ENCODE peak calls at places on chromosomes 3 and 15, in seven cellular contexts. O is HepG2, D is HCT116, L is H1, W is SK-N-SH, R is GM12878, I is K562. F is an unnamed sample.

GRCh38 chr3:52317601-52318000 is 1.5 kb downstream of the DNAH1 start:
- DNase-seq in O (no peak), D (no peak), L (peak; percentile 92), W (peak; percentile 91), R (no peak), I (peak; percentile 88), F (no peak)

GRCh38 chr15:74426404-74427281 is 7.1 kb downstream of the SEMA7A start:
- DNase-seq in O (no peak), D (no peak), L (no peak), W (no peak), R (no peak), I (no peak), F (no peak)

GRCh38 chr15:43769584-43770228 is 7.1 kb downstream of the ELL3 start:
- DNase-seq in O (peak; percentile 50), D (no peak), L (peak; percentile 79), W (peak; percentile 72), R (no peak), I (peak; percentile 56), F (no peak)

GRCh38 chr3:39531066-39531465 is 63.6 kb downstream of the MOBP start:
- DNase-seq in O (no peak), D (no peak), L (no peak), W (no peak), R (no peak), I (no peak), F (no peak)

GRCh38 chr3:77134801-77135200 is 94.9 kb downstream of the ROBO2 start:
- DNase-seq in O (no peak), D (no peak), L (no peak), W (no peak), R (no peak), I (no peak), F (no peak)

GRCh38 chr15:90819390-90819789 is 49.0 kb upstream of the FURIN start:
- DNase-seq in O (no peak), D (no peak), L (no peak), W (no peak), R (no peak), I (no peak), F (no peak)

GRCh38 chr3:31710123-31710841 is 177.6 kb downstream of the STT3B start:
- DNase-seq in O (no peak), D (no peak), L (no peak), W (no peak), R (no peak), I (no peak), F (no peak)

GRCh38 chr3:77421916-77422315 is 382.0 kb downstream of the ROBO2 start:
- DNase-seq in O (no peak), D (no peak), L (no peak), W (no peak), R (no peak), I (no peak), F (no peak)

GRCh38 chr3:33786565-33787327 is 11.7 kb upstream of the PDCD6IP start:
- DNase-seq in O (no peak), D (no peak), L (no peak), W (no peak), R (no peak), I (no peak), F (no peak)

GRCh38 chr15:40766194-40766830 is 2.4 kb downstream of the GCHFR start:
- DNase-seq in O (no peak), D (no peak), L (no peak), W (peak; percentile 57), R (no peak), I (no peak), F (no peak)

GRCh38 chr15:40762919-40763800 is 708 bp upstream of the GCHFR start:
- DNase-seq in O (peak; percentile 85), D (no peak), L (peak; percentile 68), W (peak; percentile 83), R (no peak), I (peak; percentile 78), F (peak; percentile 70)

GRCh38 chr15:40766906-40767837 is 2.6 kb upstream of the C15orf62 start:
- DNase-seq in O (no peak), D (no peak), L (no peak), W (peak; percentile 33), R (no peak), I (peak; percentile 39), F (no peak)

GRCh38 chr15:40764766-40765136 is 883 bp downstream of the GCHFR start:
- DNase-seq in O (no peak), D (no peak), L (no peak), W (no peak), R (no peak), I (no peak), F (no peak)

GRCh38 chr15:40763801-40764765 is at the start of gene GCHFR:
- DNase-seq in O (peak; percentile 83), D (no peak), L (peak; percentile 86), W (peak; percentile 67), R (no peak), I (peak; percentile 93), F (peak; percentile 87)
- TF ChIP-seq JUND in O (peak; percentile 47), D (no peak), L (no peak), W (no peak), R (no peak), I (peak; percentile 52), F (no peak)

GRCh38 chr15:57332326-57332725 is 44.0 kb upstream of the CGNL1 start:
- DNase-seq in O (no peak), D (no peak), L (no peak), W (peak; percentile 35), R (no peak), I (no peak), F (no peak)

GRCh38 chr15:57333487-57333886 is 42.8 kb upstream of the CGNL1 start:
- DNase-seq in O (no peak), D (no peak), L (no peak), W (no peak), R (no peak), I (no peak), F (no peak)

GRCh38 chr15:57335326-57336118 is 40.8 kb upstream of the CGNL1 start:
- DNase-seq in O (no peak), D (no peak), L (no peak), W (no peak), R (no peak), I (peak; percentile 28), F (no peak)

GRCh38 chr15:57330619-57331018 is 45.7 kb upstream of the CGNL1 start:
- DNase-seq in O (no peak), D (no peak), L (no peak), W (no peak), R (no peak), I (no peak), F (no peak)

GRCh38 chr15:57334257-57334656 is 42.0 kb upstream of the CGNL1 start:
- DNase-seq in O (no peak), D (no peak), L (no peak), W (no peak), R (no peak), I (peak; percentile 73), F (no peak)
- TF ChIP-seq JUND in O (no peak), D (no peak), L (peak; percentile 43), W (peak; percentile 19), R (no peak), I (peak; percentile 93), F (no peak)

GRCh38 chr15:48616216-48616615 is 29.3 kb downstream of the FBN1 start:
- DNase-seq in O (no peak), D (no peak), L (no peak), W (no peak), R (no peak), I (no peak), F (no peak)

GRCh38 chr15:48622227-48622626 is 23.3 kb downstream of the FBN1 start:
- DNase-seq in O (no peak), D (no peak), L (no peak), W (no peak), R (no peak), I (no peak), F (no peak)

GRCh38 chr15:48617619-48618018 is 27.9 kb downstream of the FBN1 start:
- DNase-seq in O (no peak), D (no peak), L (no peak), W (no peak), R (no peak), I (no peak), F (no peak)

GRCh38 chr15:48623456-48623855 is 22.1 kb downstream of the FBN1 start:
- DNase-seq in O (no peak), D (no peak), L (no peak), W (no peak), R (no peak), I (no peak), F (no peak)

DNA sequence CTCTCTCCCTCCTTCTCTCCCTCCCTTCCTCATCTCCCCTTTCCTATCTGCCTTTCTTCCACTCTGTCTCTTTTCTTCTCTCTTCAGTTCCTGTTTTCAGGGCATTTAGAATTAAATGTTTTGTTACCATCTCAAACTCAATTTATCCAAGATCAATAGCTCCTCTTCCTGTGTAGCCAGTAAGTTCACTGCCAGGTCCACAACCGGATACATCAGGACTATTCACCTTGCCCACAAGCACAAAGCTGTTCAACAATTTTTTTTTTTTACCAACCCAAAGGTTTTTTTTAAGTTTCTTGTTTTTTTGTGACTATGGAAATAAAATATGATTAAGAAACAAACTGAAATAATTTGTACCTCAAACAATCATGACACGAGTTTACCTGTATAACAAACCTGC is 26.1 kb downstream of the FBN1 start:
- DNase-seq in O (no peak), D (no peak), L (no peak), W (no peak), R (no peak), I (no peak), F (no peak)
- TF ChIP-seq JUND in O (no peak), D (no peak), L (no peak), W (no peak), R (no peak), I (no peak), F (no peak)

GRCh38 chr3:61561374-61562041 is at the start of gene PTPRG:
- DNase-seq in O (peak; percentile 82), D (peak; percentile 69), L (peak; percentile 83), W (peak; percentile 91), R (no peak), I (no peak), F (peak; percentile 74)

GRCh38 chr3:61562810-61563613 is 1.6 kb downstream of the PTPRG start:
- DNase-seq in O (peak; percentile 20), D (no peak), L (peak; percentile 57), W (peak; percentile 60), R (no peak), I (no peak), F (no peak)

GRCh38 chr3:61563614-61564404 is 2.4 kb downstream of the PTPRG start:
- DNase-seq in O (no peak), D (no peak), L (peak; percentile 50), W (peak; percentile 36), R (no peak), I (no peak), F (no peak)

GRCh38 chr3:61560452-61561373 is 658 bp upstream of the PTPRG start:
- DNase-seq in O (peak; percentile 81), D (peak; percentile 45), L (peak; percentile 87), W (peak; percentile 68), R (no peak), I (no peak), F (peak; percentile 12)

DNA sequence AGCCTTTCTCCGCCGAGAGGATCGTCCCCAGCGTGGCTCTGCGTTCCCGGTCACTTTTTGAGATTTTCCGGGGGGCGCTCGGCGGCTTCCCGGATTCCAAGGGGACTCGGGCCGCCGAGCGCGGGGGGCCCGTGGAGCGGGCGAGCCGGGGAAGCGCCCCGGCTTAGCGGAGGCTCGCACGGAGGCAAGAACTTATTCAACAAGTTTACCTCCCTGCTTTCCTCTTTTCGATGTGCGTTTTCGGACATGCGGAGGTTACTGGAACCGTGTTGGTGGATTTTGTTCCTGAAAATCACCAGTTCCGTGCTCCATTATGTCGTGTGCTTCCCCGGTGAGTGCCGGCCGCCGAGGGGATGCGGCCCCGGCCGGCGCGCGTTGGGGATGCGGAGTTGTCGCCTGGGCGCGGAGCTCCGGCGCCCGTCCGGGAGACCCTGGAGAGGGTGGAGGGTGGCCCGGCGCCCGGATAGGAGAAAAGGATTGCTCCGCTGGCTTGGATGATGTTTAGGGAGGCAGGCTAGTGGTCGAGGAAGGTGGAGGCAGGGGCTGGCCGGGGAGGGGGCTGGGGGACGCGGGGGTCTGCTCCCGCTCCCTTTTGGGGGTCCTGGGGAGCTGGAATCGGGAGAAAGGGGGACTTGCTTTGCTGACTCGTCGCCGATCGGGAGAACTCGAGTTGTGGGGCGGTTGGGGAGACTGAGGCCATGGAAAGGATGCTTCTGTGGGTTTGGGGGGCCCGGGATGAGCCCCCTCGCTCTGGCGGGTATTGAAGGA is 855 bp downstream of the PTPRG start:
- DNase-seq in O (no peak), D (no peak), L (no peak), W (peak; percentile 74), R (no peak), I (no peak), F (peak; percentile 29)
- TF ChIP-seq JUND in O (no peak), D (no peak), L (no peak), W (no peak), R (no peak), I (no peak), F (no peak)

F was measured in T47D.